ENCODE peak calls at places on chromosomes 16 and 17, in four cellular contexts. One of them, this sample, is unnamed.

GRCh38 chr17:82287849-82288601 is 14.5 kb upstream of the CSNK1D start:
- DNase-seq in A549: peak
- DNase-seq in GM12878: no peak
- DNase-seq in HCT116: peak
- DNase-seq in this sample: peak

GRCh38 chr16:49661465-49662187 is 194.3 kb downstream of the ZNF423 start:
- DNase-seq in A549: no peak
- DNase-seq in GM12878: no peak
- DNase-seq in HCT116: no peak
- DNase-seq in this sample: no peak

GRCh38 chr16:28869201-28869600 is 5.6 kb downstream of the SH2B1 start:
- DNase-seq in A549: no peak
- DNase-seq in GM12878: no peak
- DNase-seq in HCT116: no peak
- DNase-seq in this sample: no peak

GRCh38 chr16:3068486-3068885 is 3.0 kb downstream of the IL32 start:
- DNase-seq in A549: no peak
- DNase-seq in GM12878: no peak
- DNase-seq in HCT116: no peak
- DNase-seq in this sample: no peak

GRCh38 chr16:53695070-53695469 is 8.6 kb downstream of the RPGRIP1L start:
- DNase-seq in A549: no peak
- DNase-seq in GM12878: no peak
- DNase-seq in HCT116: no peak
- DNase-seq in this sample: no peak

GRCh38 chr17:77096570-77097214 is 44.1 kb upstream of the SEC14L1 start:
- DNase-seq in A549: peak
- DNase-seq in GM12878: no peak
- DNase-seq in HCT116: peak
- DNase-seq in this sample: peak

GRCh38 chr16:89921699-89922476 is 1.3 kb upstream of the TUBB3 start:
- DNase-seq in A549: peak
- DNase-seq in GM12878: no peak
- DNase-seq in HCT116: peak
- DNase-seq in this sample: peak

GRCh38 chr17:75010683-75011406 is 1.6 kb upstream of the MRPL58 start:
- DNase-seq in A549: peak
- DNase-seq in GM12878: no peak
- DNase-seq in HCT116: no peak
- DNase-seq in this sample: no peak

GRCh38 chr16:50776042-50776441 is 34.2 kb downstream of the CYLD start:
- DNase-seq in A549: no peak
- DNase-seq in GM12878: no peak
- DNase-seq in HCT116: no peak
- DNase-seq in this sample: no peak

GRCh38 chr16:74309789-74310781 is 13.5 kb downstream of the PSMD7 start:
- DNase-seq in A549: peak
- DNase-seq in GM12878: no peak
- DNase-seq in HCT116: peak
- DNase-seq in this sample: peak

GRCh38 chr17:40633871-40634270 is 13.7 kb downstream of the SMARCE1 start:
- DNase-seq in A549: no peak
- DNase-seq in GM12878: no peak
- DNase-seq in HCT116: no peak
- DNase-seq in this sample: no peak
- TF ChIP-seq MAX in A549: no peak
- TF ChIP-seq MAX in GM12878: no peak
- TF ChIP-seq MAX in HCT116: no peak
- TF ChIP-seq MAX in this sample: no peak

GRCh38 chr16:82653550-82654511 is 27.1 kb downstream of the CDH13 start:
- DNase-seq in A549: peak
- DNase-seq in GM12878: peak
- DNase-seq in HCT116: peak
- DNase-seq in this sample: peak
- TF ChIP-seq POLR2A in A549: no peak
- TF ChIP-seq POLR2A in GM12878: peak
- TF ChIP-seq POLR2A in HCT116: no peak
- TF ChIP-seq POLR2A in this sample: no peak

DNA sequence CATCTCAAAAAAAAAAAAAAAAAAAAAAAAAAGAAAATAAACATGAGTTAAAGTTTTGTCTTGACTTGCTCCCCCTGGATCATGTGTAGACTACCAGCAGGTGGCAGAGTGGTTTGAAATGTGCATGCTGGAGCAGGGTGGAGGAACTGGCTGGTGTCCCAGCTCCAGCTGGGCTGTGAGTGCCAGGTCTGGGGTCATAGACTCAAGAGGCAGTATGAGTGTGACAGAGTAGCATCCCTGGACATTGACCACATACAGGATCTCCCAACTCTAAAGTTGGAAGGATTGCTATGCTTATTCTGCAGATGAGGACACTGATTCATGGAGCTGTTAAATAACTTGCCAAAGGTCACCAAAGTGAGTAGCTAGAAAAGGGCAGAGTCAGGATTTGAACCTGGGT is 198.0 kb upstream of the MPHOSPH6 start:
- DNase-seq in A549: peak
- DNase-seq in GM12878: no peak
- DNase-seq in HCT116: peak
- DNase-seq in this sample: peak
- TF ChIP-seq CTCF in A549: no peak
- TF ChIP-seq CTCF in GM12878: peak
- TF ChIP-seq CTCF in HCT116: peak
- TF ChIP-seq CTCF in this sample: peak

DNA sequence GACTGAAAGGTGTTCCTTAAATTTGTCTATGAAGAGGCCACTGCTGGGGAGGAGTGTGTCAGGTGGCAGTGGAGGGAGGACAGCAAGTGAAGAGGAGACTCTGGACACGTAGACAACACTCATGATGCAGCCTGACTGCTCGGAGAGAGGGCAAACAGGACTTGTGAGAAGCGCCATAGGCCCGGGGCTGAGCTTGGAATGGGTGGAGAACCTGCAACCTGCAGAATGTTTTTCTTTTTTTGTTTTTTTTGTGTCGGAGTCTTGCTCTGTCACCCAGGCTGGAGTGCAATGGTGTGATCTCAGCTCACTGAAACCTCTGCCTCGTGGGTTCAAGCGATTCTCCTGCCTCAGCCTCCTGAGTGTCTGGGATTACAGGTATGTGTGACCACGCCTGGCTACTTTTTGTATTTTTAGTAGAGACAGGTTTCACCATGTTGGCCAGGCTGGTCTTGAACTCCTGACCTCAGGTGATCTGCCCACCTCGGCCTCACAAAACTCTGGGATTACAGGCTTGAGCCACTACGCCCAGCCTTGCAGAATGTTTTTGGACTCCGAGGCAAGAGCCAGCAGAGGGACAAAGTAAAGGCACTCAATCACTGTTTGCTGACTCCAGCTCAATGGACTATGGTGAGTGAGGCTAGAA is 18.9 kb upstream of the C17orf58 start:
- DNase-seq in A549: no peak
- DNase-seq in GM12878: no peak
- DNase-seq in HCT116: no peak
- DNase-seq in this sample: no peak
- TF ChIP-seq MAX in A549: no peak
- TF ChIP-seq MAX in GM12878: no peak
- TF ChIP-seq MAX in HCT116: no peak
- TF ChIP-seq MAX in this sample: no peak

GRCh38 chr17:73703216-73703615 is 59.0 kb upstream of the SDK2 start:
- DNase-seq in A549: no peak
- DNase-seq in GM12878: no peak
- DNase-seq in HCT116: no peak
- DNase-seq in this sample: no peak

GRCh38 chr17:73706428-73706827 is 62.2 kb upstream of the SDK2 start:
- DNase-seq in A549: no peak
- DNase-seq in GM12878: no peak
- DNase-seq in HCT116: no peak
- DNase-seq in this sample: no peak

GRCh38 chr17:73705594-73705993 is 61.3 kb upstream of the SDK2 start:
- DNase-seq in A549: peak
- DNase-seq in GM12878: no peak
- DNase-seq in HCT116: no peak
- DNase-seq in this sample: no peak

GRCh38 chr17:73706858-73707257 is 62.6 kb upstream of the SDK2 start:
- DNase-seq in A549: no peak
- DNase-seq in GM12878: no peak
- DNase-seq in HCT116: no peak
- DNase-seq in this sample: no peak

DNA sequence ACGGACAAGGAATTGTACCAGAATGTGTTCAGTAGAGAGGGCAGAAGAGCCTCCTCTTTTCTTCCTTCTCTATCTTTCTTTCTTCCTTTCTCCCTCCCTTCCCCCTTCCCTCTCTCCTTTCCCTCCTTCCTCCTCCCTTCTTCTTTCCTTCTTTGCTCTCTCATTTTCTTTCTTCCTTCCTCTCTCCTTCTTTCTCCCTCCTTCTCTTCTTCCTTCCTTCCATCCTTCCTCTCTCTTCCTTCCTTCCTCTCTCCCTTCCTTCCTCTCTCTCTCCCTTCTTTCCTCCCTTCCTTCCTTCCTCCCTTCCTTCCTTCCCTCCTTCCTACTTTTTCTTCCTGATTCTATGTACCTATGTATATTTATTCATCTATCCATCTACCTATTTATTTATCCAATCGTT is 59.7 kb upstream of the SDK2 start:
- DNase-seq in A549: no peak
- DNase-seq in GM12878: no peak
- DNase-seq in HCT116: no peak
- DNase-seq in this sample: no peak
- TF ChIP-seq POLR2A in A549: no peak
- TF ChIP-seq POLR2A in GM12878: no peak
- TF ChIP-seq POLR2A in HCT116: no peak
- TF ChIP-seq POLR2A in this sample: no peak

DNA sequence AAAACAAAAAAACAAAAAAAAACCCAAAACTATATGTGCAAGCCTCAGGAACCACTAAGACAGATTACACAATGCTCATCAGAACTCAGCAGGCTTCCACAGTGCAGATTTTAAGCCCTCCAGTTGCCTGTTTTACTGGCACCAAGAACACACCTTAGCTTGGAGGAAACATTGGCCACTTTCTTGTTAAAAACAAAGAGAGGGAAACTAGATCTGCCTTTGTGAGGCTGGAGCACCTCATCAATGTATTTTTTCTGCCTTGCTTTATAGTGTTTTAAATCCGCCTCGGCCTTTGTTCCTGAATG is 343.8 kb downstream of the WWOX start:
- DNase-seq in A549: no peak
- DNase-seq in GM12878: no peak
- DNase-seq in HCT116: no peak
- DNase-seq in this sample: no peak
- TF ChIP-seq CTCF in A549: no peak
- TF ChIP-seq CTCF in GM12878: no peak
- TF ChIP-seq CTCF in HCT116: no peak
- TF ChIP-seq CTCF in this sample: no peak

GRCh38 chr17:53571342-53571741 is 251.4 kb upstream of the KIF2B start:
- DNase-seq in A549: no peak
- DNase-seq in GM12878: no peak
- DNase-seq in HCT116: no peak
- DNase-seq in this sample: no peak
- TF ChIP-seq MAX in A549: no peak
- TF ChIP-seq MAX in GM12878: no peak
- TF ChIP-seq MAX in HCT116: no peak
- TF ChIP-seq MAX in this sample: no peak

GRCh38 chr17:78133179-78133951 is 2.8 kb downstream of the TMC8 start:
- DNase-seq in A549: no peak
- DNase-seq in GM12878: no peak
- DNase-seq in HCT116: no peak
- DNase-seq in this sample: no peak

GRCh38 chr17:78130439-78131101 is at the start of gene TMC8:
- DNase-seq in A549: no peak
- DNase-seq in GM12878: no peak
- DNase-seq in HCT116: no peak
- DNase-seq in this sample: peak

GRCh38 chr17:78132767-78133178 is 2.2 kb downstream of the TMC8 start:
- DNase-seq in A549: no peak
- DNase-seq in GM12878: no peak
- DNase-seq in HCT116: no peak
- DNase-seq in this sample: no peak

GRCh38 chr17:78131172-78132085 is 858 bp downstream of the TMC8 start:
- DNase-seq in A549: no peak
- DNase-seq in GM12878: no peak
- DNase-seq in HCT116: no peak
- DNase-seq in this sample: no peak

DNA sequence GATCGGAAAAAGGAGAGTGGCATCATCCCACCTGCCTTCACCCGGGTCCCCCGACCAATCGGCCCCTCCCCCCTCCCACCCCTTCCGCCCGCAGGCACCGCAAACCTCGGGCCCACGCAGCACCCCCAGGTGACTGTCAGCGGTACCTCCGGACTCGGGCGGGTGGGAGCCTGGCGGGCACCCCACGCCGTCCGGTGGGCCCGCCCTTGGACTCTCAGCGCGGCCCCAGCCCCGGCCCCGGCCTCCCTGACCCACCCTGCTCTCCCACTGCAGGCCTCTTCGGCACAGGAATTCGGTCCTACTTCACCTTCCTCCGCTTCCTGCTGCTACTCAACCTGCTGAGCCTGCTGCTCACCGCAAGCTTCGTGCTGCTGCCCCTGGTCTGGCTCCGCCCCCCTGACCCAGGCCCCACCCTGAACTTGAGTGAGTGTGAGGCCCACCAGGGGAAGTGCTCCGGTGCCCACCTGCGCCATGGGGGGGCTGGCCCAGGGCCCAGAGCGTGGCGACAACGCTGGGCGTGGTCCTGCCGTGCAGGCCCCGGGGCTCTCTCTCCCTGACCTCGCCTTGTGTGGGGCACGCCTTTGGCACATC is 1.6 kb downstream of the TMC8 start:
- DNase-seq in A549: no peak
- DNase-seq in GM12878: no peak
- DNase-seq in HCT116: no peak
- DNase-seq in this sample: no peak
- TF ChIP-seq POLR2A in A549: no peak
- TF ChIP-seq POLR2A in GM12878: peak
- TF ChIP-seq POLR2A in HCT116: peak
- TF ChIP-seq POLR2A in this sample: no peak

This sample was measured in NB4.